ENCODE peak calls at places on chromosome X, in four cellular contexts. T is Ammon's horn, J is ELR, C is upper lobe of right lung. M is an unnamed sample.
A peak's percentile ranks its signal among the peaks of the same experiment; 100 is the strongest.

GRCh38 chrX:131734621-131735020 is 190.7 kb downstream of the OR13H1 start:
- DNase-seq in C (no peak), J (peak; percentile 3), T (peak; percentile 36), M (peak; percentile 81)

GRCh38 chrX:34656842-34657780 is at the start of gene TMEM47:
- DNase-seq in C (peak; percentile 83), J (peak; percentile 75), T (peak; percentile 72), M (peak; percentile 70)

GRCh38 chrX:115561605-115562491 is 874 bp downstream of the PLS3 start:
- DNase-seq in T (peak; percentile 43), J (peak; percentile 54), C (peak; percentile 83), M (peak; percentile 35)

GRCh38 chrX:13483773-13484172 is 85.6 kb upstream of the EGFL6 start:
- DNase-seq in J (no peak), T (no peak), C (no peak), M (no peak)

GRCh38 chrX:2572740-2573139 is 72.0 kb upstream of the DHRSX start:
- DNase-seq in C (no peak), T (no peak), J (peak; percentile 23), M (no peak)

GRCh38 chrX:5876984-5877655 is 351.5 kb downstream of the NLGN4X start:
- DNase-seq in J (no peak), T (peak; percentile 18), C (no peak), M (no peak)

GRCh38 chrX:155938132-155938531 is 57.0 kb downstream of the VAMP7 start:
- DNase-seq in C (no peak), J (no peak), T (no peak), M (no peak)

GRCh38 chrX:153598541-153599191 is at the start of gene CCNQ:
- DNase-seq in C (peak; percentile 71), T (no peak), J (peak; percentile 37), M (peak; percentile 10)

GRCh38 chrX:133302775-133303445 is 84.8 kb upstream of the TFDP3 start:
- DNase-seq in C (no peak), T (no peak), J (no peak), M (peak; percentile 44)

GRCh38 chrX:108601276-108601675 is 135.1 kb downstream of the IRS4 start:
- DNase-seq in T (no peak), C (no peak), J (no peak), M (no peak)

GRCh38 chrX:82765806-82766205 is 742.3 kb upstream of the POU3F4 start:
- DNase-seq in T (no peak), C (no peak), J (no peak), M (no peak)

GRCh38 chrX:7330971-7331746 is 183.2 kb upstream of the PUDP start:
- DNase-seq in C (no peak), J (peak; percentile 77), T (no peak), M (peak; percentile 85)

GRCh38 chrX:130118396-130118795 is 8.1 kb upstream of the ELF4 start:
- DNase-seq in T (no peak), C (no peak), J (peak; percentile 78), M (peak; percentile 81)

GRCh38 chrX:12701625-12702024 is 89.6 kb upstream of the PRPS2 start:
- DNase-seq in C (peak; percentile 65), T (peak; percentile 59), J (peak; percentile 63), M (peak; percentile 68)

GRCh38 chrX:134572816-134573682 is 85.2 kb downstream of the PLAC1 start:
- DNase-seq in C (no peak), J (peak; percentile 81), T (no peak), M (peak; percentile 48)

GRCh38 chrX:82087699-82088098 is 885.8 kb downstream of the SH3BGRL start:
- DNase-seq in T (peak; percentile 20), J (no peak), C (no peak), M (no peak)

GRCh38 chrX:33204889-33205288 is 6.5 kb downstream of the DMD start:
- DNase-seq in T (peak; percentile 9), C (no peak), J (no peak), M (peak; percentile 59)

GRCh38 chrX:13164611-13165010 is 120.2 kb upstream of the FAM9C start:
- DNase-seq in J (no peak), C (no peak), T (no peak), M (no peak)

GRCh38 chrX:73851014-73852009 is 288.3 kb downstream of the CHIC1 start:
- DNase-seq in C (no peak), J (no peak), T (no peak), M (peak; percentile 96)

GRCh38 chrX:27186671-27187070 is 276.5 kb downstream of the PPP4R3C start:
- DNase-seq in J (peak; percentile 13), T (peak; percentile 2), C (no peak), M (peak; percentile 28)

GRCh38 chrX:119236599-119237525 is 777 bp downstream of the PGRMC1 start:
- DNase-seq in C (peak; percentile 54), J (peak; percentile 70), T (peak; percentile 49), M (peak; percentile 74)

GRCh38 chrX:12805333-12805732 is 14.1 kb downstream of the PRPS2 start:
- DNase-seq in J (no peak), C (no peak), T (no peak), M (no peak)

GRCh38 chrX:48972214-48973164 is 845 bp upstream of the KCND1 start:
- DNase-seq in T (peak; percentile 15), J (peak; percentile 63), C (no peak), M (peak; percentile 41)

GRCh38 chrX:97446298-97446882 is 562.7 kb downstream of the RPA4 start:
- DNase-seq in C (no peak), T (no peak), J (peak; percentile 26), M (no peak)